ENCODE peak calls at places on chromosomes 6 and 20, in six cellular contexts. One of them, this sample, is unnamed.

GRCh38 chr6:28725890-28726348 is 197.9 kb downstream of the TRIM27 start:
- DNase-seq in suprapubic skin: no peak
- DNase-seq in left ventricle myocardium inferior: no peak
- DNase-seq in spleen: no peak
- DNase-seq in psoas muscle: no peak
- DNase-seq in IMR-90: peak
- DNase-seq in this sample: no peak

GRCh38 chr6:56729719-56730118 is 87.0 kb upstream of the DST start:
- DNase-seq in suprapubic skin: no peak
- DNase-seq in left ventricle myocardium inferior: no peak
- DNase-seq in spleen: no peak
- DNase-seq in psoas muscle: no peak
- DNase-seq in IMR-90: peak
- DNase-seq in this sample: no peak

GRCh38 chr6:96301023-96301422 is 220.6 kb upstream of the UFL1 start:
- DNase-seq in suprapubic skin: no peak
- DNase-seq in left ventricle myocardium inferior: no peak
- DNase-seq in spleen: no peak
- DNase-seq in psoas muscle: no peak
- DNase-seq in IMR-90: no peak
- DNase-seq in this sample: no peak

GRCh38 chr20:49352821-49353220 is 75.0 kb upstream of the ZNFX1 start:
- DNase-seq in suprapubic skin: no peak
- DNase-seq in left ventricle myocardium inferior: no peak
- DNase-seq in spleen: no peak
- DNase-seq in psoas muscle: no peak
- DNase-seq in IMR-90: no peak
- DNase-seq in this sample: no peak

GRCh38 chr6:47534063-47534462 is 56.5 kb downstream of the CD2AP start:
- DNase-seq in suprapubic skin: no peak
- DNase-seq in left ventricle myocardium inferior: no peak
- DNase-seq in spleen: no peak
- DNase-seq in psoas muscle: no peak
- DNase-seq in IMR-90: no peak
- DNase-seq in this sample: no peak

GRCh38 chr20:34292496-34292895 is 10.7 kb downstream of the AHCY start:
- DNase-seq in suprapubic skin: no peak
- DNase-seq in left ventricle myocardium inferior: no peak
- DNase-seq in spleen: no peak
- DNase-seq in psoas muscle: no peak
- DNase-seq in IMR-90: no peak
- DNase-seq in this sample: no peak

GRCh38 chr20:59063358-59064213 is 21.0 kb upstream of the PRELID3B start:
- DNase-seq in suprapubic skin: no peak
- DNase-seq in left ventricle myocardium inferior: peak
- DNase-seq in spleen: no peak
- DNase-seq in psoas muscle: no peak
- DNase-seq in IMR-90: peak
- DNase-seq in this sample: no peak

GRCh38 chr20:25389858-25390537 is 637 bp downstream of the ABHD12 start:
- DNase-seq in suprapubic skin: peak
- DNase-seq in left ventricle myocardium inferior: peak
- DNase-seq in spleen: peak
- DNase-seq in psoas muscle: peak
- DNase-seq in IMR-90: no peak
- DNase-seq in this sample: no peak

GRCh38 chr6:148494226-148494625 is 151.6 kb downstream of the SASH1 start:
- DNase-seq in suprapubic skin: no peak
- DNase-seq in left ventricle myocardium inferior: no peak
- DNase-seq in spleen: no peak
- DNase-seq in psoas muscle: no peak
- DNase-seq in IMR-90: no peak
- DNase-seq in this sample: no peak

GRCh38 chr6:33634203-33634727 is 13.1 kb downstream of the ITPR3 start:
- DNase-seq in suprapubic skin: no peak
- DNase-seq in left ventricle myocardium inferior: no peak
- DNase-seq in spleen: no peak
- DNase-seq in psoas muscle: no peak
- DNase-seq in IMR-90: no peak
- DNase-seq in this sample: no peak

GRCh38 chr6:112780498-112781096 is 433.5 kb downstream of the RFPL4B start:
- DNase-seq in suprapubic skin: peak
- DNase-seq in left ventricle myocardium inferior: peak
- DNase-seq in spleen: no peak
- DNase-seq in psoas muscle: peak
- DNase-seq in IMR-90: peak
- DNase-seq in this sample: peak

GRCh38 chr6:158377866-158378265 is 65.6 kb downstream of the TULP4 start:
- DNase-seq in suprapubic skin: no peak
- DNase-seq in left ventricle myocardium inferior: no peak
- DNase-seq in spleen: no peak
- DNase-seq in psoas muscle: no peak
- DNase-seq in IMR-90: peak
- DNase-seq in this sample: no peak

GRCh38 chr20:35339007-35339406 is 46.8 kb upstream of the FAM83C start:
- DNase-seq in suprapubic skin: no peak
- DNase-seq in left ventricle myocardium inferior: no peak
- DNase-seq in spleen: no peak
- DNase-seq in psoas muscle: no peak
- DNase-seq in IMR-90: peak
- DNase-seq in this sample: no peak

GRCh38 chr6:95794749-95795148 is 217.4 kb downstream of the MANEA start:
- DNase-seq in suprapubic skin: no peak
- DNase-seq in left ventricle myocardium inferior: no peak
- DNase-seq in spleen: no peak
- DNase-seq in psoas muscle: no peak
- DNase-seq in IMR-90: no peak
- DNase-seq in this sample: no peak

GRCh38 chr6:42411431-42411830 is 40.3 kb downstream of the TRERF1 start:
- DNase-seq in suprapubic skin: no peak
- DNase-seq in left ventricle myocardium inferior: no peak
- DNase-seq in spleen: peak
- DNase-seq in psoas muscle: no peak
- DNase-seq in IMR-90: no peak
- DNase-seq in this sample: no peak

GRCh38 chr20:24872291-24873014 is 76.6 kb upstream of the CST7 start:
- DNase-seq in suprapubic skin: no peak
- DNase-seq in left ventricle myocardium inferior: no peak
- DNase-seq in spleen: no peak
- DNase-seq in psoas muscle: no peak
- DNase-seq in IMR-90: no peak
- DNase-seq in this sample: no peak

GRCh38 chr6:111154981-111155380 is 67.7 kb downstream of the SLC16A10 start:
- DNase-seq in suprapubic skin: no peak
- DNase-seq in left ventricle myocardium inferior: no peak
- DNase-seq in spleen: no peak
- DNase-seq in psoas muscle: no peak
- DNase-seq in IMR-90: no peak
- DNase-seq in this sample: no peak

GRCh38 chr20:41575412-41575811 is 42.8 kb downstream of the CHD6 start:
- DNase-seq in suprapubic skin: no peak
- DNase-seq in left ventricle myocardium inferior: no peak
- DNase-seq in spleen: no peak
- DNase-seq in psoas muscle: no peak
- DNase-seq in IMR-90: no peak
- DNase-seq in this sample: no peak

GRCh38 chr6:52904562-52905279 is 4.8 kb downstream of the GSTA3 start:
- DNase-seq in suprapubic skin: no peak
- DNase-seq in left ventricle myocardium inferior: no peak
- DNase-seq in spleen: no peak
- DNase-seq in psoas muscle: no peak
- DNase-seq in IMR-90: no peak
- DNase-seq in this sample: no peak

GRCh38 chr6:68343901-68344300 is 291.2 kb upstream of the ADGRB3 start:
- DNase-seq in suprapubic skin: no peak
- DNase-seq in left ventricle myocardium inferior: no peak
- DNase-seq in spleen: no peak
- DNase-seq in psoas muscle: no peak
- DNase-seq in IMR-90: peak
- DNase-seq in this sample: no peak

GRCh38 chr6:90294614-90294988 is 2.0 kb downstream of the BACH2 start:
- DNase-seq in suprapubic skin: no peak
- DNase-seq in left ventricle myocardium inferior: no peak
- DNase-seq in spleen: peak
- DNase-seq in psoas muscle: no peak
- DNase-seq in IMR-90: no peak
- DNase-seq in this sample: peak

GRCh38 chr6:90296346-90297123 is at the start of gene BACH2:
- DNase-seq in suprapubic skin: peak
- DNase-seq in left ventricle myocardium inferior: peak
- DNase-seq in spleen: peak
- DNase-seq in psoas muscle: peak
- DNase-seq in IMR-90: peak
- DNase-seq in this sample: peak

GRCh38 chr6:90294989-90295853 is 1.4 kb downstream of the BACH2 start:
- DNase-seq in suprapubic skin: peak
- DNase-seq in left ventricle myocardium inferior: peak
- DNase-seq in spleen: peak
- DNase-seq in psoas muscle: peak
- DNase-seq in IMR-90: peak
- DNase-seq in this sample: peak

GRCh38 chr6:90297124-90297865 is 652 bp upstream of the BACH2 start:
- DNase-seq in suprapubic skin: peak
- DNase-seq in left ventricle myocardium inferior: no peak
- DNase-seq in spleen: no peak
- DNase-seq in psoas muscle: no peak
- DNase-seq in IMR-90: no peak
- DNase-seq in this sample: no peak

GRCh38 chr6:90295854-90296345 is 743 bp downstream of the BACH2 start:
- DNase-seq in suprapubic skin: peak
- DNase-seq in left ventricle myocardium inferior: peak
- DNase-seq in spleen: peak
- DNase-seq in psoas muscle: peak
- DNase-seq in IMR-90: peak
- DNase-seq in this sample: peak
- H3K27ac ChIP-seq in suprapubic skin: peak
- H3K27ac ChIP-seq in left ventricle myocardium inferior: peak
- H3K27ac ChIP-seq in spleen: peak
- H3K27ac ChIP-seq in psoas muscle: peak
- H3K27ac ChIP-seq in IMR-90: no peak
- H3K27ac ChIP-seq in this sample: peak

GRCh38 chr6:150878347-150879213 is 13.1 kb downstream of the MTHFD1L start:
- DNase-seq in suprapubic skin: no peak
- DNase-seq in left ventricle myocardium inferior: no peak
- DNase-seq in spleen: no peak
- DNase-seq in psoas muscle: no peak
- DNase-seq in IMR-90: no peak
- DNase-seq in this sample: no peak
- H3K27ac ChIP-seq in suprapubic skin: no peak
- H3K27ac ChIP-seq in left ventricle myocardium inferior: no peak
- H3K27ac ChIP-seq in spleen: no peak
- H3K27ac ChIP-seq in psoas muscle: no peak
- H3K27ac ChIP-seq in IMR-90: peak
- H3K27ac ChIP-seq in this sample: no peak

DNA sequence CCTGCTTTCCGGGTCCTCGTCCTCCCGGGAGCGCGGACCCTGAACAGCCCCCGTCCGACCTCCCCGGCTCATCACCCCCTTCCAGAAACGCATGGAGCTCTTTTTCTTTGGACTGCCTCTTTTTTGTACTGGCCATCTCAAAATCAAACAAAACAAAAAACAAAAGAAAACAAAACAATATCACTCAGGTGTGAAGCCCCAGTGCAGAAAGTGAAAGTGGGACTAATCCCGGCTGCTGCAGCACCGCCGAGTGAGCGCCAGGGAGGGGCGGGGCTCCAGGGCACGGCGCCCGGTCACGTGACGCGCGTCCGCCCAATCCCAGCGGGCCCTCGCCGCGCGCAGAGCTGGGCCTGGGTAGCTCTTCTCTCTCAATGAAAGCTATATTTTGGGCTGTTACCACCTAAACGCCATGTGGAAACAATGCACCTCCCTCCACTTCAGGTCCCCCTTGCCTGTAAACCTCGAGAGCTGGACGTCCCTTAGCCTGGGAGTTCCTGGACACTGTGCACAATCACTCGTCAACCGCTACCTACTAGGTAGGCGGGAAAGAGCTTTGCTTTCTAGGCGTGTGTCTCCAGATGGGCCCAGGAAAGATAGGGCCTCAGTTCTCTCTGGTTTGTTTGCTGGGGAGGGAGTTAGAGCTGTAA is 93.7 kb upstream of the PRDM1 start:
- DNase-seq in suprapubic skin: peak
- DNase-seq in left ventricle myocardium inferior: peak
- DNase-seq in spleen: peak
- DNase-seq in psoas muscle: peak
- DNase-seq in IMR-90: peak
- DNase-seq in this sample: peak
- H3K27ac ChIP-seq in suprapubic skin: peak
- H3K27ac ChIP-seq in left ventricle myocardium inferior: peak
- H3K27ac ChIP-seq in spleen: peak
- H3K27ac ChIP-seq in psoas muscle: no peak
- H3K27ac ChIP-seq in IMR-90: peak
- H3K27ac ChIP-seq in this sample: peak

GRCh38 chr6:44470746-44471145 is 83.2 kb downstream of the CDC5L start:
- DNase-seq in suprapubic skin: no peak
- DNase-seq in left ventricle myocardium inferior: no peak
- DNase-seq in spleen: no peak
- DNase-seq in psoas muscle: no peak
- DNase-seq in IMR-90: no peak
- DNase-seq in this sample: no peak

GRCh38 chr6:44471271-44471981 is 83.9 kb downstream of the CDC5L start:
- DNase-seq in suprapubic skin: no peak
- DNase-seq in left ventricle myocardium inferior: peak
- DNase-seq in spleen: no peak
- DNase-seq in psoas muscle: no peak
- DNase-seq in IMR-90: no peak
- DNase-seq in this sample: no peak

GRCh38 chr6:44473393-44473792 is 85.9 kb downstream of the CDC5L start:
- DNase-seq in suprapubic skin: no peak
- DNase-seq in left ventricle myocardium inferior: no peak
- DNase-seq in spleen: no peak
- DNase-seq in psoas muscle: no peak
- DNase-seq in IMR-90: no peak
- DNase-seq in this sample: no peak

GRCh38 chr6:44473870-44474631 is 86.5 kb downstream of the CDC5L start:
- DNase-seq in suprapubic skin: no peak
- DNase-seq in left ventricle myocardium inferior: no peak
- DNase-seq in spleen: no peak
- DNase-seq in psoas muscle: no peak
- DNase-seq in IMR-90: no peak
- DNase-seq in this sample: no peak

DNA sequence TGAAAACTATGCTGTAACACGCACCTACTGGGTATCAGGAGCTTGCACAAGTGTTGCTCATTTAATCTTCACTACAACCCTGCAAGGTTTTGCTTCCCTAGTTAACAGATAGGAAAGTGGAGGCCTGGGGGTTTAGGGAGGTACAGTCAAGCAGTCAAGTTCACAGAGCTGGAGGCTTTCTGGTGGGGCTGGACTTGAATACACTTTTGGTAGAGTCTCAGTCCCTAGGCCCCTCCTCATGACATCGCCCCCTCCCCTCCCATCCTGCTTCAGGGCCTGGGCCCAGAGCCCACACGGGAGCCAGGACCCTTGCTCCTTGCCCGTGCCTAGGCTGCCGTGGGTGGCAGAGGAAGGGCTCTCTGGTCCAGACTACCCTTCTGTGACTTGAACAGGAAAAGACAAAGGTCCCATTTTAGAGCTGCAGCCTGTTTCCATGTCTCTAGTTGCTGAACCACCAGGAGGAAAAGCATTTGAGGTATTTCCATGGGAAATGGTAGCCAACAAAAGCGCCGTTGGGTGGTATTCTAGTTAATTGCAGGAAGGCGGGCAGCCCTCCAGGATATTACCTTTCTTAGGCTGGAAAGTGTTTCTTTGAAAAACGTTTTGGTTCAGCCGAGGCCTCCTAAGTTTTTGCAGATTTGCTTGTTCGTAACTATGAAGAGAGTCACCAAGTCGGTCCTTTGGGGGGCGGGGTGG is 84.9 kb downstream of the CDC5L start:
- DNase-seq in suprapubic skin: no peak
- DNase-seq in left ventricle myocardium inferior: no peak
- DNase-seq in spleen: no peak
- DNase-seq in psoas muscle: no peak
- DNase-seq in IMR-90: no peak
- DNase-seq in this sample: no peak
- H3K27ac ChIP-seq in suprapubic skin: no peak
- H3K27ac ChIP-seq in left ventricle myocardium inferior: peak
- H3K27ac ChIP-seq in spleen: no peak
- H3K27ac ChIP-seq in psoas muscle: no peak
- H3K27ac ChIP-seq in IMR-90: no peak
- H3K27ac ChIP-seq in this sample: no peak